ENCODE peak calls at places on chromosomes 12 and 14, in four cellular contexts. N, I, D and V are unnamed samples.

GRCh38 chr14:100827140-100827517 is 1.2 kb downstream of the MEG3 start:
- DNase-seq in N (peak; percentile 65), I (no peak), D (no peak), V (no peak)

GRCh38 chr12:69062838-69063237 is 129.9 kb upstream of the CPM start:
- DNase-seq in N (no peak), I (no peak), D (no peak), V (no peak)

GRCh38 chr12:88663001-88663400 is 82.7 kb upstream of the KITLG start:
- DNase-seq in N (peak; percentile 3), I (no peak), D (no peak), V (no peak)

GRCh38 chr12:108381793-108382436 is 42.8 kb upstream of the CMKLR1 start:
- DNase-seq in N (peak; percentile 16), I (peak; percentile 7), D (peak; percentile 80), V (no peak)

GRCh38 chr12:30691122-30691879 is 4.4 kb downstream of the IPO8 start:
- DNase-seq in N (peak; percentile 91), I (peak; percentile 71), D (peak; percentile 32), V (peak; percentile 25)

GRCh38 chr12:32659908-32660440 is 19.1 kb upstream of the DNM1L start:
- DNase-seq in N (peak; percentile 33), I (no peak), D (no peak), V (no peak)

GRCh38 chr14:56310643-56311042 is 192.4 kb downstream of the PELI2 start:
- DNase-seq in N (peak; percentile 47), I (peak; percentile 38), D (peak; percentile 6), V (no peak)

GRCh38 chr14:100584056-100585031 is 2.9 kb downstream of the BEGAIN start:
- DNase-seq in N (no peak), I (no peak), D (no peak), V (no peak)

GRCh38 chr12:67275380-67275913 is 6.3 kb downstream of the CAND1 start:
- DNase-seq in N (no peak), I (no peak), D (no peak), V (no peak)

GRCh38 chr12:85580562-85581168 is 255.5 kb downstream of the RASSF9 start:
- DNase-seq in N (peak; percentile 6), I (no peak), D (no peak), V (no peak)

GRCh38 chr12:34048714-34049113 is 26.4 kb downstream of the ALG10 start:
- DNase-seq in N (no peak), I (no peak), D (no peak), V (no peak)

GRCh38 chr12:104049278-104050257 is at the start of gene GLT8D2:
- DNase-seq in N (peak; percentile 96), I (peak; percentile 58), D (peak; percentile 85), V (peak; percentile 50)

GRCh38 chr12:22626429-22626828 is 1.5 kb downstream of the ETNK1 start:
- DNase-seq in N (peak; percentile 61), I (peak; percentile 16), D (no peak), V (no peak)

GRCh38 chr14:65462411-65462810 is 49.9 kb downstream of the FUT8 start:
- DNase-seq in N (peak; percentile 21), I (peak; percentile 43), D (no peak), V (peak; percentile 14)

GRCh38 chr14:103259801-103260628 is 74.0 kb upstream of the EIF5 start:
- DNase-seq in N (no peak), I (peak; percentile 4), D (no peak), V (no peak)

GRCh38 chr12:85835417-85835809 is 796 bp downstream of the RASSF9 start:
- DNase-seq in N (peak; percentile 53), I (no peak), D (peak; percentile 25), V (no peak)

GRCh38 chr12:105706321-105706972 is 376.0 kb downstream of the C12orf75 start:
- DNase-seq in N (peak; percentile 77), I (peak; percentile 71), D (no peak), V (no peak)

GRCh38 chr14:96139879-96140278 is 64.8 kb upstream of the BDKRB2 start:
- DNase-seq in N (peak; percentile 76), I (no peak), D (no peak), V (no peak)

GRCh38 chr14:105622329-105622955 is 96.1 kb downstream of the TMEM121 start:
- DNase-seq in N (no peak), I (no peak), D (no peak), V (no peak)

GRCh38 chr12:117986705-117987469 is 18.1 kb upstream of the KSR2 start:
- DNase-seq in N (peak; percentile 9), I (peak; percentile 33), D (no peak), V (peak; percentile 40)

GRCh38 chr14:33432407-33433023 is 493.8 kb downstream of the NPAS3 start:
- DNase-seq in N (peak; percentile 54), I (peak; percentile 66), D (peak; percentile 39), V (peak; percentile 1)

GRCh38 chr12:21848192-21848591 is 73.7 kb upstream of the KCNJ8 start:
- DNase-seq in N (no peak), I (no peak), D (no peak), V (no peak)

GRCh38 chr12:102480401-102480800 is at the start of gene IGF1:
- DNase-seq in N (peak; percentile 54), I (no peak), D (no peak), V (no peak)

GRCh38 chr14:95133282-95133681 is 24.0 kb downstream of the DICER1 start:
- DNase-seq in N (no peak), I (no peak), D (no peak), V (no peak)

GRCh38 chr14:44981198-44981597 is 19.2 kb downstream of the TOGARAM1 start:
- DNase-seq in N (no peak), I (no peak), D (no peak), V (no peak)

GRCh38 chr12:110314308-110314707 is 33.3 kb downstream of the ATP2A2 start:
- DNase-seq in N (peak; percentile 80), I (no peak), D (no peak), V (peak; percentile 43)

GRCh38 chr12:52992699-52993557 is 13.3 kb upstream of the EIF4B start:
- DNase-seq in N (peak; percentile 46), I (peak; percentile 76), D (no peak), V (no peak)

GRCh38 chr14:21136024-21136423 is 19.8 kb downstream of the OR5AU1 start:
- DNase-seq in N (peak; percentile 18), I (no peak), D (peak; percentile 12), V (no peak)

GRCh38 chr14:45361727-45362126 is 108.7 kb upstream of the MIS18BP1 start:
- DNase-seq in N (no peak), I (no peak), D (no peak), V (no peak)

GRCh38 chr14:62689741-62690140 is 355.5 kb downstream of the KCNH5 start:
- DNase-seq in N (no peak), I (no peak), D (no peak), V (no peak)

GRCh38 chr12:24864796-24865125 is 84.1 kb downstream of the BCAT1 start:
- DNase-seq in N (peak; percentile 19), I (peak; percentile 41), D (no peak), V (no peak)

GRCh38 chr14:53461823-53462222 is 308.7 kb upstream of the DDHD1 start:
- DNase-seq in N (no peak), I (no peak), D (peak; percentile 21), V (no peak)

DNA sequence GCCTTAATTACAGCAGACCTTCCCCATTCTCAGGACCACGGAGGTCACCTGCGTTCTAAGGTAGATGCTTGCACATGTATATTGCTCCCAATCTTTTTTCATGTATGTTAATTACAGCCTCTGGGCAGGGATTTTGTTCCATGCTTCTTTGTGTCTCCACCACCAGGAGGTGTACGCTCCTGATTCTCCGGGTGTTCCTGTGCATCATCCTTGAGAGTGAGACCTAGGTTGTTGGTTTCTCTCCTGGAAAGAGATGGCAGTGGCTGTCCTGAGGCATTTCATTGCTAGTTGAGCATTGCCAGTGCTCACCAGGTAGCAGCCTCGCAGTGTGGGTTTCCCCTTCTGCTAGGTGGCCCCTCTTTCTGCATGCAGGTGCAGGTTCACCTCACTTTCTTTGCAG is 52.8 kb downstream of the KCNK13 start:
- DNase-seq in N (no peak), I (no peak), D (peak; percentile 21), V (no peak)
- TF ChIP-seq CTCF in N (no peak), I (peak; percentile 54), D (peak; percentile 16), V (peak; percentile 18)

GRCh38 chr14:70096866-70097265 is 91.9 kb downstream of the SLC8A3 start:
- DNase-seq in N (peak; percentile 37), I (peak; percentile 22), D (peak; percentile 44), V (no peak)
- TF ChIP-seq CTCF in N (no peak), I (peak; percentile 51), D (peak; percentile 51), V (no peak)

GRCh38 chr12:121295746-121296617 is 527 bp downstream of the CAMKK2 start:
- DNase-seq in N (peak; percentile 46), I (no peak), D (peak; percentile 21), V (no peak)

GRCh38 chr12:121299662-121300061 is 3.2 kb upstream of the CAMKK2 start:
- DNase-seq in N (no peak), I (no peak), D (no peak), V (no peak)

GRCh38 chr12:121294151-121294889 is 2.2 kb downstream of the CAMKK2 start:
- DNase-seq in N (no peak), I (no peak), D (no peak), V (no peak)

GRCh38 chr12:121295123-121295745 is 1.3 kb downstream of the CAMKK2 start:
- DNase-seq in N (no peak), I (no peak), D (peak; percentile 5), V (no peak)

GRCh38 chr12:121296618-121297476 is at the start of gene CAMKK2:
- DNase-seq in N (peak; percentile 94), I (peak; percentile 59), D (peak; percentile 91), V (peak; percentile 3)
- TF ChIP-seq CTCF in N (no peak), I (no peak), D (peak; percentile 2), V (peak; percentile 6)

GRCh38 chr14:94051115-94051514 is 25.0 kb downstream of the OTUB2 start:
- DNase-seq in N (peak; percentile 68), I (peak; percentile 34), D (peak; percentile 65), V (no peak)
- TF ChIP-seq CTCF in N (peak; percentile 33), I (peak; percentile 74), D (peak; percentile 52), V (peak; percentile 50)

GRCh38 chr12:132014915-132015280 is 65.2 kb downstream of the EP400 start:
- DNase-seq in N (no peak), I (no peak), D (no peak), V (no peak)
- TF ChIP-seq CTCF in N (no peak), I (peak; percentile 30), D (no peak), V (no peak)